ENCODE peak calls at places on chromosomes 2 and 18, in eight cellular contexts. One of them, this sample, is unnamed.

GRCh38 chr2:120231974-120232635 is 8.9 kb upstream of the TMEM185B start:
- DNase-seq in cerebellar cortex: no peak
- DNase-seq in T-cell: peak
- DNase-seq in activated naive CD8-positive, alpha-beta T cell treated with anti-CD3 and anti-CD28 coated beads, Interleukin-2, amount 50 U/mL, for 24 hours: peak
- DNase-seq in bronchial epithelial cell: no peak
- DNase-seq in stimulated activated CD4-positive, alpha-beta T cell treated with anti-CD3 and anti-CD28 coated beads, Interleukin-2, amount 100 ng/mL, for 24 hours: peak
- DNase-seq in heart right ventricle: no peak
- DNase-seq in stimulated activated CD8-positive, alpha-beta memory T cell treated with anti-CD3 and anti-CD28 coated beads, Interleukin-7, amount 100 ng/mL, for 4 hours: peak
- DNase-seq in this sample: peak

GRCh38 chr2:157334335-157334734 is 8.7 kb upstream of the ERMN start:
- DNase-seq in bronchial epithelial cell: no peak
- DNase-seq in stimulated activated CD8-positive, alpha-beta memory T cell treated with anti-CD3 and anti-CD28 coated beads, Interleukin-7, amount 100 ng/mL, for 4 hours: no peak
- DNase-seq in cerebellar cortex: no peak
- DNase-seq in stimulated activated CD4-positive, alpha-beta T cell treated with anti-CD3 and anti-CD28 coated beads, Interleukin-2, amount 100 ng/mL, for 24 hours: no peak
- DNase-seq in T-cell: no peak
- DNase-seq in activated naive CD8-positive, alpha-beta T cell treated with anti-CD3 and anti-CD28 coated beads, Interleukin-2, amount 50 U/mL, for 24 hours: no peak
- DNase-seq in heart right ventricle: no peak
- DNase-seq in this sample: no peak

GRCh38 chr2:153870308-153870707 is 1.4 kb upstream of the GALNT13 start:
- DNase-seq in cerebellar cortex: peak
- DNase-seq in T-cell: no peak
- DNase-seq in stimulated activated CD8-positive, alpha-beta memory T cell treated with anti-CD3 and anti-CD28 coated beads, Interleukin-7, amount 100 ng/mL, for 4 hours: no peak
- DNase-seq in stimulated activated CD4-positive, alpha-beta T cell treated with anti-CD3 and anti-CD28 coated beads, Interleukin-2, amount 100 ng/mL, for 24 hours: no peak
- DNase-seq in bronchial epithelial cell: peak
- DNase-seq in activated naive CD8-positive, alpha-beta T cell treated with anti-CD3 and anti-CD28 coated beads, Interleukin-2, amount 50 U/mL, for 24 hours: no peak
- DNase-seq in heart right ventricle: no peak
- DNase-seq in this sample: no peak

GRCh38 chr2:187988348-187988747 is 303.3 kb upstream of the GULP1 start:
- DNase-seq in bronchial epithelial cell: no peak
- DNase-seq in stimulated activated CD8-positive, alpha-beta memory T cell treated with anti-CD3 and anti-CD28 coated beads, Interleukin-7, amount 100 ng/mL, for 4 hours: no peak
- DNase-seq in cerebellar cortex: no peak
- DNase-seq in activated naive CD8-positive, alpha-beta T cell treated with anti-CD3 and anti-CD28 coated beads, Interleukin-2, amount 50 U/mL, for 24 hours: no peak
- DNase-seq in stimulated activated CD4-positive, alpha-beta T cell treated with anti-CD3 and anti-CD28 coated beads, Interleukin-2, amount 100 ng/mL, for 24 hours: no peak
- DNase-seq in heart right ventricle: no peak
- DNase-seq in T-cell: no peak
- DNase-seq in this sample: no peak

GRCh38 chr2:17628349-17629261 is 88.1 kb downstream of the VSNL1 start:
- DNase-seq in cerebellar cortex: no peak
- DNase-seq in bronchial epithelial cell: no peak
- DNase-seq in heart right ventricle: no peak
- DNase-seq in stimulated activated CD4-positive, alpha-beta T cell treated with anti-CD3 and anti-CD28 coated beads, Interleukin-2, amount 100 ng/mL, for 24 hours: no peak
- DNase-seq in activated naive CD8-positive, alpha-beta T cell treated with anti-CD3 and anti-CD28 coated beads, Interleukin-2, amount 50 U/mL, for 24 hours: no peak
- DNase-seq in stimulated activated CD8-positive, alpha-beta memory T cell treated with anti-CD3 and anti-CD28 coated beads, Interleukin-7, amount 100 ng/mL, for 4 hours: no peak
- DNase-seq in T-cell: no peak
- DNase-seq in this sample: no peak

GRCh38 chr2:106085441-106085911 is 108.6 kb downstream of the UXS1 start:
- DNase-seq in heart right ventricle: no peak
- DNase-seq in stimulated activated CD8-positive, alpha-beta memory T cell treated with anti-CD3 and anti-CD28 coated beads, Interleukin-7, amount 100 ng/mL, for 4 hours: no peak
- DNase-seq in bronchial epithelial cell: peak
- DNase-seq in T-cell: peak
- DNase-seq in stimulated activated CD4-positive, alpha-beta T cell treated with anti-CD3 and anti-CD28 coated beads, Interleukin-2, amount 100 ng/mL, for 24 hours: peak
- DNase-seq in cerebellar cortex: peak
- DNase-seq in activated naive CD8-positive, alpha-beta T cell treated with anti-CD3 and anti-CD28 coated beads, Interleukin-2, amount 50 U/mL, for 24 hours: peak
- DNase-seq in this sample: peak

GRCh38 chr2:30315391-30316055 is 84.2 kb downstream of the LBH start:
- DNase-seq in T-cell: no peak
- DNase-seq in bronchial epithelial cell: peak
- DNase-seq in stimulated activated CD4-positive, alpha-beta T cell treated with anti-CD3 and anti-CD28 coated beads, Interleukin-2, amount 100 ng/mL, for 24 hours: no peak
- DNase-seq in activated naive CD8-positive, alpha-beta T cell treated with anti-CD3 and anti-CD28 coated beads, Interleukin-2, amount 50 U/mL, for 24 hours: no peak
- DNase-seq in heart right ventricle: no peak
- DNase-seq in stimulated activated CD8-positive, alpha-beta memory T cell treated with anti-CD3 and anti-CD28 coated beads, Interleukin-7, amount 100 ng/mL, for 4 hours: no peak
- DNase-seq in cerebellar cortex: no peak
- DNase-seq in this sample: no peak

GRCh38 chr18:29157057-29157780 is 980.3 kb upstream of the CDH2 start:
- DNase-seq in bronchial epithelial cell: peak
- DNase-seq in activated naive CD8-positive, alpha-beta T cell treated with anti-CD3 and anti-CD28 coated beads, Interleukin-2, amount 50 U/mL, for 24 hours: no peak
- DNase-seq in T-cell: no peak
- DNase-seq in cerebellar cortex: no peak
- DNase-seq in heart right ventricle: no peak
- DNase-seq in stimulated activated CD4-positive, alpha-beta T cell treated with anti-CD3 and anti-CD28 coated beads, Interleukin-2, amount 100 ng/mL, for 24 hours: no peak
- DNase-seq in stimulated activated CD8-positive, alpha-beta memory T cell treated with anti-CD3 and anti-CD28 coated beads, Interleukin-7, amount 100 ng/mL, for 4 hours: no peak
- DNase-seq in this sample: no peak

GRCh38 chr2:62705007-62705829 is at the start of gene EHBP1:
- DNase-seq in heart right ventricle: peak
- DNase-seq in stimulated activated CD8-positive, alpha-beta memory T cell treated with anti-CD3 and anti-CD28 coated beads, Interleukin-7, amount 100 ng/mL, for 4 hours: peak
- DNase-seq in bronchial epithelial cell: peak
- DNase-seq in T-cell: peak
- DNase-seq in activated naive CD8-positive, alpha-beta T cell treated with anti-CD3 and anti-CD28 coated beads, Interleukin-2, amount 50 U/mL, for 24 hours: peak
- DNase-seq in cerebellar cortex: peak
- DNase-seq in stimulated activated CD4-positive, alpha-beta T cell treated with anti-CD3 and anti-CD28 coated beads, Interleukin-2, amount 100 ng/mL, for 24 hours: peak
- DNase-seq in this sample: peak

GRCh38 chr2:46065152-46065551 is 232.1 kb upstream of the EPAS1 start:
- DNase-seq in stimulated activated CD8-positive, alpha-beta memory T cell treated with anti-CD3 and anti-CD28 coated beads, Interleukin-7, amount 100 ng/mL, for 4 hours: no peak
- DNase-seq in bronchial epithelial cell: no peak
- DNase-seq in activated naive CD8-positive, alpha-beta T cell treated with anti-CD3 and anti-CD28 coated beads, Interleukin-2, amount 50 U/mL, for 24 hours: no peak
- DNase-seq in cerebellar cortex: no peak
- DNase-seq in stimulated activated CD4-positive, alpha-beta T cell treated with anti-CD3 and anti-CD28 coated beads, Interleukin-2, amount 100 ng/mL, for 24 hours: no peak
- DNase-seq in heart right ventricle: no peak
- DNase-seq in T-cell: no peak
- DNase-seq in this sample: no peak

GRCh38 chr18:79573921-79574491 is 105.6 kb upstream of the CTDP1 start:
- DNase-seq in bronchial epithelial cell: no peak
- DNase-seq in stimulated activated CD8-positive, alpha-beta memory T cell treated with anti-CD3 and anti-CD28 coated beads, Interleukin-7, amount 100 ng/mL, for 4 hours: no peak
- DNase-seq in activated naive CD8-positive, alpha-beta T cell treated with anti-CD3 and anti-CD28 coated beads, Interleukin-2, amount 50 U/mL, for 24 hours: no peak
- DNase-seq in stimulated activated CD4-positive, alpha-beta T cell treated with anti-CD3 and anti-CD28 coated beads, Interleukin-2, amount 100 ng/mL, for 24 hours: no peak
- DNase-seq in cerebellar cortex: no peak
- DNase-seq in T-cell: no peak
- DNase-seq in heart right ventricle: no peak
- DNase-seq in this sample: no peak

GRCh38 chr2:147149589-147150245 is 695.1 kb upstream of the ACVR2A start:
- DNase-seq in heart right ventricle: no peak
- DNase-seq in activated naive CD8-positive, alpha-beta T cell treated with anti-CD3 and anti-CD28 coated beads, Interleukin-2, amount 50 U/mL, for 24 hours: no peak
- DNase-seq in stimulated activated CD4-positive, alpha-beta T cell treated with anti-CD3 and anti-CD28 coated beads, Interleukin-2, amount 100 ng/mL, for 24 hours: no peak
- DNase-seq in bronchial epithelial cell: no peak
- DNase-seq in T-cell: no peak
- DNase-seq in stimulated activated CD8-positive, alpha-beta memory T cell treated with anti-CD3 and anti-CD28 coated beads, Interleukin-7, amount 100 ng/mL, for 4 hours: no peak
- DNase-seq in cerebellar cortex: no peak
- DNase-seq in this sample: no peak

GRCh38 chr2:215981135-215981534 is 32.2 kb downstream of the MREG start:
- DNase-seq in bronchial epithelial cell: no peak
- DNase-seq in activated naive CD8-positive, alpha-beta T cell treated with anti-CD3 and anti-CD28 coated beads, Interleukin-2, amount 50 U/mL, for 24 hours: no peak
- DNase-seq in cerebellar cortex: no peak
- DNase-seq in heart right ventricle: no peak
- DNase-seq in stimulated activated CD4-positive, alpha-beta T cell treated with anti-CD3 and anti-CD28 coated beads, Interleukin-2, amount 100 ng/mL, for 24 hours: no peak
- DNase-seq in stimulated activated CD8-positive, alpha-beta memory T cell treated with anti-CD3 and anti-CD28 coated beads, Interleukin-7, amount 100 ng/mL, for 4 hours: no peak
- DNase-seq in T-cell: no peak
- DNase-seq in this sample: no peak

GRCh38 chr2:58131191-58132011 is 84.8 kb downstream of the VRK2 start:
- DNase-seq in heart right ventricle: peak
- DNase-seq in stimulated activated CD4-positive, alpha-beta T cell treated with anti-CD3 and anti-CD28 coated beads, Interleukin-2, amount 100 ng/mL, for 24 hours: no peak
- DNase-seq in bronchial epithelial cell: peak
- DNase-seq in cerebellar cortex: peak
- DNase-seq in activated naive CD8-positive, alpha-beta T cell treated with anti-CD3 and anti-CD28 coated beads, Interleukin-2, amount 50 U/mL, for 24 hours: no peak
- DNase-seq in stimulated activated CD8-positive, alpha-beta memory T cell treated with anti-CD3 and anti-CD28 coated beads, Interleukin-7, amount 100 ng/mL, for 4 hours: no peak
- DNase-seq in T-cell: no peak
- DNase-seq in this sample: no peak

GRCh38 chr2:68835636-68836035 is 35.6 kb downstream of the BMP10 start:
- DNase-seq in cerebellar cortex: no peak
- DNase-seq in stimulated activated CD4-positive, alpha-beta T cell treated with anti-CD3 and anti-CD28 coated beads, Interleukin-2, amount 100 ng/mL, for 24 hours: no peak
- DNase-seq in T-cell: no peak
- DNase-seq in activated naive CD8-positive, alpha-beta T cell treated with anti-CD3 and anti-CD28 coated beads, Interleukin-2, amount 50 U/mL, for 24 hours: no peak
- DNase-seq in stimulated activated CD8-positive, alpha-beta memory T cell treated with anti-CD3 and anti-CD28 coated beads, Interleukin-7, amount 100 ng/mL, for 4 hours: no peak
- DNase-seq in heart right ventricle: no peak
- DNase-seq in bronchial epithelial cell: no peak
- DNase-seq in this sample: no peak

GRCh38 chr2:239954166-239955085 is 70.7 kb downstream of the NDUFA10 start:
- DNase-seq in stimulated activated CD4-positive, alpha-beta T cell treated with anti-CD3 and anti-CD28 coated beads, Interleukin-2, amount 100 ng/mL, for 24 hours: no peak
- DNase-seq in stimulated activated CD8-positive, alpha-beta memory T cell treated with anti-CD3 and anti-CD28 coated beads, Interleukin-7, amount 100 ng/mL, for 4 hours: no peak
- DNase-seq in cerebellar cortex: no peak
- DNase-seq in heart right ventricle: no peak
- DNase-seq in bronchial epithelial cell: no peak
- DNase-seq in T-cell: no peak
- DNase-seq in activated naive CD8-positive, alpha-beta T cell treated with anti-CD3 and anti-CD28 coated beads, Interleukin-2, amount 50 U/mL, for 24 hours: no peak
- DNase-seq in this sample: no peak

GRCh38 chr2:205427112-205427511 is 255.2 kb upstream of the NRP2 start:
- DNase-seq in stimulated activated CD8-positive, alpha-beta memory T cell treated with anti-CD3 and anti-CD28 coated beads, Interleukin-7, amount 100 ng/mL, for 4 hours: no peak
- DNase-seq in activated naive CD8-positive, alpha-beta T cell treated with anti-CD3 and anti-CD28 coated beads, Interleukin-2, amount 50 U/mL, for 24 hours: no peak
- DNase-seq in stimulated activated CD4-positive, alpha-beta T cell treated with anti-CD3 and anti-CD28 coated beads, Interleukin-2, amount 100 ng/mL, for 24 hours: no peak
- DNase-seq in heart right ventricle: no peak
- DNase-seq in T-cell: no peak
- DNase-seq in cerebellar cortex: no peak
- DNase-seq in bronchial epithelial cell: peak
- DNase-seq in this sample: no peak

GRCh38 chr2:201933792-201934229 is 99.8 kb upstream of the FZD7 start:
- DNase-seq in stimulated activated CD8-positive, alpha-beta memory T cell treated with anti-CD3 and anti-CD28 coated beads, Interleukin-7, amount 100 ng/mL, for 4 hours: no peak
- DNase-seq in activated naive CD8-positive, alpha-beta T cell treated with anti-CD3 and anti-CD28 coated beads, Interleukin-2, amount 50 U/mL, for 24 hours: no peak
- DNase-seq in bronchial epithelial cell: no peak
- DNase-seq in cerebellar cortex: peak
- DNase-seq in T-cell: no peak
- DNase-seq in heart right ventricle: no peak
- DNase-seq in stimulated activated CD4-positive, alpha-beta T cell treated with anti-CD3 and anti-CD28 coated beads, Interleukin-2, amount 100 ng/mL, for 24 hours: no peak
- DNase-seq in this sample: no peak

This sample was measured in stimulated activated naive CD4-positive, alpha-beta T cell.